ENCODE peak calls at places on chromosomes 6 and 20, in four cellular contexts. One of them, this sample, is unnamed.

GRCh38 chr20:38447931-38448675 is 13.0 kb upstream of the SNHG17 start:
- DNase-seq in fibroblast of the aortic adventitia: no peak
- DNase-seq in uterus: no peak
- DNase-seq in cardiac muscle cell: no peak
- DNase-seq in this sample: no peak

GRCh38 chr6:167846997-167847606 is 20.4 kb downstream of the AFDN start:
- DNase-seq in fibroblast of the aortic adventitia: no peak
- DNase-seq in uterus: no peak
- DNase-seq in cardiac muscle cell: no peak
- DNase-seq in this sample: no peak

GRCh38 chr6:163965426-163966348 is 551.2 kb downstream of the QKI start:
- DNase-seq in uterus: peak
- DNase-seq in fibroblast of the aortic adventitia: no peak
- DNase-seq in cardiac muscle cell: no peak
- DNase-seq in this sample: no peak

GRCh38 chr6:155693573-155694428 is 238.2 kb upstream of the NOX3 start:
- DNase-seq in fibroblast of the aortic adventitia: no peak
- DNase-seq in cardiac muscle cell: no peak
- DNase-seq in uterus: no peak
- DNase-seq in this sample: no peak

GRCh38 chr6:53573299-53573698 is 28.4 kb upstream of the GCLC start:
- DNase-seq in uterus: no peak
- DNase-seq in fibroblast of the aortic adventitia: no peak
- DNase-seq in cardiac muscle cell: no peak
- DNase-seq in this sample: no peak

GRCh38 chr20:2289475-2289874 is 6.3 kb upstream of the TGM3 start:
- DNase-seq in fibroblast of the aortic adventitia: no peak
- DNase-seq in cardiac muscle cell: peak
- DNase-seq in uterus: no peak
- DNase-seq in this sample: no peak

GRCh38 chr20:9311132-9311531 is 203.3 kb upstream of the LAMP5 start:
- DNase-seq in cardiac muscle cell: peak
- DNase-seq in fibroblast of the aortic adventitia: peak
- DNase-seq in uterus: no peak
- DNase-seq in this sample: peak

GRCh38 chr6:111602481-111603404 is 2.9 kb downstream of the TRAF3IP2 start:
- DNase-seq in cardiac muscle cell: peak
- DNase-seq in fibroblast of the aortic adventitia: peak
- DNase-seq in uterus: peak
- DNase-seq in this sample: peak

GRCh38 chr6:36131517-36132220 is 1.4 kb downstream of the MAPK13 start:
- DNase-seq in uterus: peak
- DNase-seq in fibroblast of the aortic adventitia: peak
- DNase-seq in cardiac muscle cell: peak
- DNase-seq in this sample: peak

GRCh38 chr6:159002432-159003160 is 2.6 kb upstream of the RSPH3 start:
- DNase-seq in cardiac muscle cell: no peak
- DNase-seq in fibroblast of the aortic adventitia: no peak
- DNase-seq in uterus: no peak
- DNase-seq in this sample: peak

GRCh38 chr6:148811472-148811871 is 64.6 kb downstream of the UST start:
- DNase-seq in fibroblast of the aortic adventitia: no peak
- DNase-seq in uterus: no peak
- DNase-seq in cardiac muscle cell: peak
- DNase-seq in this sample: no peak

GRCh38 chr20:49854190-49854875 is 41.7 kb downstream of the SLC9A8 start:
- DNase-seq in cardiac muscle cell: no peak
- DNase-seq in fibroblast of the aortic adventitia: no peak
- DNase-seq in uterus: no peak
- DNase-seq in this sample: no peak

GRCh38 chr6:41527721-41528408 is 18.3 kb upstream of the FOXP4 start:
- DNase-seq in fibroblast of the aortic adventitia: peak
- DNase-seq in uterus: no peak
- DNase-seq in cardiac muscle cell: peak
- DNase-seq in this sample: peak

GRCh38 chr20:48818481-48818987 is 9.3 kb downstream of the PREX1 start:
- DNase-seq in cardiac muscle cell: no peak
- DNase-seq in uterus: no peak
- DNase-seq in fibroblast of the aortic adventitia: no peak
- DNase-seq in this sample: no peak

GRCh38 chr6:155108070-155108815 is 113.1 kb downstream of the TIAM2 start:
- DNase-seq in fibroblast of the aortic adventitia: no peak
- DNase-seq in cardiac muscle cell: no peak
- DNase-seq in uterus: no peak
- DNase-seq in this sample: peak

GRCh38 chr6:30763155-30763617 is 18.8 kb upstream of the IER3 start:
- DNase-seq in cardiac muscle cell: no peak
- DNase-seq in fibroblast of the aortic adventitia: no peak
- DNase-seq in uterus: no peak
- DNase-seq in this sample: no peak

GRCh38 chr6:10417681-10418104 is 2.8 kb upstream of the TFAP2A start:
- DNase-seq in uterus: no peak
- DNase-seq in cardiac muscle cell: no peak
- DNase-seq in fibroblast of the aortic adventitia: no peak
- DNase-seq in this sample: no peak

GRCh38 chr6:131038612-131039344 is 24.3 kb downstream of the EPB41L2 start:
- DNase-seq in fibroblast of the aortic adventitia: peak
- DNase-seq in cardiac muscle cell: no peak
- DNase-seq in uterus: no peak
- DNase-seq in this sample: peak

GRCh38 chr6:112232845-112233256 is 21.5 kb downstream of the LAMA4 start:
- DNase-seq in fibroblast of the aortic adventitia: peak
- DNase-seq in cardiac muscle cell: peak
- DNase-seq in uterus: peak
- DNase-seq in this sample: peak

GRCh38 chr20:24587384-24588046 is 118.1 kb downstream of the SYNDIG1 start:
- DNase-seq in fibroblast of the aortic adventitia: no peak
- DNase-seq in cardiac muscle cell: no peak
- DNase-seq in uterus: no peak
- DNase-seq in this sample: no peak

GRCh38 chr6:151310852-151311767 is 71.3 kb downstream of the AKAP12 start:
- DNase-seq in uterus: no peak
- DNase-seq in cardiac muscle cell: no peak
- DNase-seq in fibroblast of the aortic adventitia: no peak
- DNase-seq in this sample: no peak

DNA sequence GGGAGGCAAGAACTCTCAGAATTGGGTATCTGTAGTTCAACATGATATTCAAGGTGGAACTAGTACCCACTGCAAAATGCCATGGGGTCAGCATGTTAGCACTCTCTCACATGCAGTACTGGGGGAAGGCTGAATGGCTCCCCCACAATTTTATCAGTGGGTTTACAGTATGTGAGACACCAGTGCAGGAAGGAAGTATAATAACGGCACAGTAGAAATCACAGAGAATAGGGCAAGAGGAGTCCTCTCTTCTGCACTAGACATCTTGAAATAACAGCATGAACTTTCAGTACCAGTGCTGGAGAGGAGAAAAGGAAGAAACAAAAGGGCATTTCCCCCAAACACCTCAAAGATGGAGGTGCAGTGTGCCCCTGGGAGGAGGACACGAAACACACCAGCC is 1.5 kb downstream of the SLC35B2 start:
- DNase-seq in cardiac muscle cell: no peak
- DNase-seq in uterus: no peak
- DNase-seq in fibroblast of the aortic adventitia: no peak
- DNase-seq in this sample: no peak
- H3K4me3 ChIP-seq in cardiac muscle cell: peak
- H3K4me3 ChIP-seq in uterus: no peak
- H3K4me3 ChIP-seq in fibroblast of the aortic adventitia: peak
- H3K4me3 ChIP-seq in this sample: peak

DNA sequence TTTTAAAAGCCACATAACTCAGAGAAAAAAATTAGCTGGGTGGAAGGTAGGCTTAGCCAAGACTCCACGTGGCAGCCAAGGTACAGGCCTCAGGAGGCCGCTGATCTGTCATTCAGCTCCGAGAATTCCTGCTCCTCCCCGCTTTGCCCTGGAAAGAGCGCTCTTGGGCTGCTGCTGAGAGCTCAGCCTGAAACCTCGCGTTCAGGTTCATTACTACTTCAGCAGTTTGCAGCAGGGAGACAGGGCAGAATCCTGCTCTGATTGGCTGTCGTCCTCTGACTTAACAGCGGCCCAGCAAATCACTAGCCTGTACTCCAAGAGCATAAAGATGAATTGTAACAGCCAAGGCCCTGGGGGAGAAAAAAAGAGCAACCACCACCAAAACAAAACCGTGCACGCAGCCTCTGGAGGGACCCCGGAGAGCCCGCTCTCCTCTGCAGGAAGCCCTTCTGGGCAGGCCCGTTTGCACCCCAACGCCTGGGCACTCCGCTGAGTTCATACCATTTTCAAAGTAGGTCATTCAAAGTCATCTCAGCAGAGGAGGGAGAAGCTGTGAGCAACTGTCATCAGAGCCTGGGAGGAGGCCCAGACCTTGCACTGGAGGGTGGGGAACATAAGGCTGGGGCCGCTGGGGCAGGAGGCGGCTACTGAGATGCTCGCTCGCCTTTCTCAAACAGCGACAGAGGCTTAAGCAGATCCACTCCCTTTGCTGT is 42.2 kb upstream of the ATXN1 start:
- DNase-seq in cardiac muscle cell: peak
- DNase-seq in uterus: peak
- DNase-seq in fibroblast of the aortic adventitia: peak
- DNase-seq in this sample: peak
- H3K4me3 ChIP-seq in cardiac muscle cell: no peak
- H3K4me3 ChIP-seq in uterus: peak
- H3K4me3 ChIP-seq in fibroblast of the aortic adventitia: no peak
- H3K4me3 ChIP-seq in this sample: no peak

GRCh38 chr20:61988665-61989064 is 77.0 kb downstream of the TAF4 start:
- DNase-seq in cardiac muscle cell: no peak
- DNase-seq in uterus: no peak
- DNase-seq in fibroblast of the aortic adventitia: no peak
- DNase-seq in this sample: no peak

GRCh38 chr20:61989741-61990140 is 75.9 kb downstream of the TAF4 start:
- DNase-seq in fibroblast of the aortic adventitia: no peak
- DNase-seq in uterus: no peak
- DNase-seq in cardiac muscle cell: no peak
- DNase-seq in this sample: no peak

GRCh38 chr20:61993058-61993457 is 72.6 kb downstream of the TAF4 start:
- DNase-seq in fibroblast of the aortic adventitia: no peak
- DNase-seq in uterus: no peak
- DNase-seq in cardiac muscle cell: no peak
- DNase-seq in this sample: no peak

GRCh38 chr20:61991476-61991875 is 74.2 kb downstream of the TAF4 start:
- DNase-seq in uterus: no peak
- DNase-seq in cardiac muscle cell: no peak
- DNase-seq in fibroblast of the aortic adventitia: peak
- DNase-seq in this sample: no peak

DNA sequence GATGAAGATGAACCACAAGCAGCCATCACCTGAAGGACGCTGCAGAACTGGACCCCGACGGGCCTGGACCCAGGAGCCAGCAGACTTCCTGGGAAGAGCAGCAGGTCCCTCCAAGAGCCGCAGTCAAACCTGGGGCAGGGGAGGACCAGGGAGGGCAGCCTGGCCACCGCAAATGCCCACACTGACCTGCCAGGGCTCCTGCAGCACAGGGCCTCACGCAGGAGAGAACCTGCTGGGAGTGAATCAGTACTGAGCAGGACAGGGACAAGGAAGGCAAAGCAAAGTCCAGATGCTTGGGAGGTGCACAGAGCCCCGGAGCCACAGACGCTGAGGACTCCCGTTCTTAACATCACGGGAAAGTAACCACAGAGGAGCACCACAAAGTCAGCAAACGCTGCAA is 75.2 kb downstream of the TAF4 start:
- DNase-seq in fibroblast of the aortic adventitia: no peak
- DNase-seq in cardiac muscle cell: no peak
- DNase-seq in uterus: no peak
- DNase-seq in this sample: no peak
- H3K4me3 ChIP-seq in fibroblast of the aortic adventitia: no peak
- H3K4me3 ChIP-seq in cardiac muscle cell: no peak
- H3K4me3 ChIP-seq in uterus: no peak
- H3K4me3 ChIP-seq in this sample: no peak

GRCh38 chr20:51811040-51811351 is 8.7 kb upstream of the SALL4 start:
- DNase-seq in cardiac muscle cell: peak
- DNase-seq in fibroblast of the aortic adventitia: peak
- DNase-seq in uterus: no peak
- DNase-seq in this sample: peak
- H3K4me3 ChIP-seq in cardiac muscle cell: no peak
- H3K4me3 ChIP-seq in fibroblast of the aortic adventitia: no peak
- H3K4me3 ChIP-seq in uterus: no peak
- H3K4me3 ChIP-seq in this sample: no peak

GRCh38 chr20:21510995-21511394 is 2.9 kb downstream of the NKX2-2 start:
- DNase-seq in fibroblast of the aortic adventitia: no peak
- DNase-seq in uterus: no peak
- DNase-seq in cardiac muscle cell: no peak
- DNase-seq in this sample: no peak
- H3K4me3 ChIP-seq in fibroblast of the aortic adventitia: no peak
- H3K4me3 ChIP-seq in uterus: no peak
- H3K4me3 ChIP-seq in cardiac muscle cell: peak
- H3K4me3 ChIP-seq in this sample: no peak

DNA sequence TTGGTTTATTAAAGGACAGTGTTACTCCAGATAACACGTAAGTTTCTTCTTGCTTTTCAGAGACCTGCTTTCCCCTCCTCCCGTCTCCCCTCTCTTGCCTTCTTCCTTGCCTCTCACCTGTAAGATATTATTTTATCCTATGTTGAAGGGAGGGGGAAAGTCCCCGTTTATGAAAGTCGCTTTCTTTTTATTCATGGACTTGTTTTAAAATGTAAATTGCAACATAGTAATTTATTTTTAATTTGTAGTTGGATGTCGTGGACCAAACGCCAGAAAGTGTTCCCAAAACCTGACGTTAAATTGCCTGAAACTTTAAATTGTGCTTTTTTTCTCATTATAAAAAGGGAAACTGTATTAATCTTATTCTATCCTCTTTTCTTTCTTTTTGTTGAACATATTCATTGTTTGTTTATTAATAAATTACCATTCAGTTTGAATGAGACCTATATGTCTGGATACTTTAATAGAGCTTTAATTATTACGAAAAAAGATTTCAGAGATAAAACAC is 2.7 kb downstream of the FOXC1 start:
- DNase-seq in cardiac muscle cell: no peak
- DNase-seq in uterus: no peak
- DNase-seq in fibroblast of the aortic adventitia: no peak
- DNase-seq in this sample: no peak
- H3K4me3 ChIP-seq in cardiac muscle cell: peak
- H3K4me3 ChIP-seq in uterus: no peak
- H3K4me3 ChIP-seq in fibroblast of the aortic adventitia: peak
- H3K4me3 ChIP-seq in this sample: peak

This sample was measured in IMR-90.